ENCODE peak calls at places on chromosomes 5 and 9, in nine cellular contexts. A is Peyer's patch, F is A549, C is ovary, E is adrenal gland, Y is stomach, L is tibial nerve, K is breast epithelium, J is IMR-90. Z is an unnamed sample.

GRCh38 chr9:37542895-37543294 is 33.3 kb downstream of the FBXO10 start:
- DNase-seq in A (no peak), F (no peak), C (no peak), E (no peak), Y (no peak), L (no peak), K (no peak), J (no peak), Z (no peak)

GRCh38 chr5:79186455-79186854 is 49.5 kb upstream of the JMY start:
- DNase-seq in A (no peak), F (no peak), C (no peak), E (no peak), Y (no peak), L (no peak), K (no peak), J (no peak), Z (no peak)

GRCh38 chr5:124697912-124698690 is 48.3 kb downstream of the ZNF608 start:
- DNase-seq in A (no peak), F (no peak), C (peak; percentile 32), E (no peak), Y (no peak), L (no peak), K (no peak), J (peak; percentile 32), Z (no peak)

GRCh38 chr9:126108240-126108639 is 218.4 kb upstream of the MVB12B start:
- DNase-seq in A (no peak), F (no peak), C (no peak), E (no peak), Y (no peak), L (no peak), K (no peak), J (no peak), Z (no peak)

GRCh38 chr5:107873877-107874276 is 203.1 kb upstream of the EFNA5 start:
- DNase-seq in A (no peak), F (no peak), C (no peak), E (no peak), Y (no peak), L (no peak), K (no peak), J (no peak), Z (no peak)

GRCh38 chr9:93577045-93577939 is 908 bp downstream of the PHF2 start:
- DNase-seq in A (peak; percentile 65), F (no peak), C (peak; percentile 56), E (no peak), Y (peak; percentile 31), L (no peak), K (no peak), J (no peak), Z (peak; percentile 90)

GRCh38 chr9:13915591-13916301 is 398.2 kb downstream of the NFIB start:
- DNase-seq in A (no peak), F (no peak), C (no peak), E (no peak), Y (no peak), L (no peak), K (no peak), J (peak; percentile 35), Z (no peak)

GRCh38 chr5:31851290-31851689 is 212.4 kb downstream of the PDZD2 start:
- DNase-seq in A (no peak), F (no peak), C (no peak), E (no peak), Y (no peak), L (no peak), K (no peak), J (no peak), Z (no peak)

GRCh38 chr5:146390469-146390868 is 51.8 kb downstream of the POU4F3 start:
- DNase-seq in A (no peak), F (peak; percentile 10), C (no peak), E (no peak), Y (no peak), L (no peak), K (no peak), J (no peak), Z (no peak)

GRCh38 chr5:74336286-74336685 is 304.2 kb downstream of the ENC1 start:
- DNase-seq in A (no peak), F (no peak), C (no peak), E (no peak), Y (no peak), L (no peak), K (no peak), J (no peak), Z (no peak)

GRCh38 chr9:33468797-33469621 is 4.7 kb downstream of the NOL6 start:
- DNase-seq in A (peak; percentile 39), F (no peak), C (no peak), E (no peak), Y (no peak), L (no peak), K (peak; percentile 27), J (no peak), Z (no peak)

GRCh38 chr5:179820483-179821297 is at the start of gene SQSTM1:
- DNase-seq in A (peak; percentile 92), F (peak; percentile 87), C (peak; percentile 86), E (peak; percentile 79), Y (peak; percentile 84), L (peak; percentile 68), K (peak; percentile 78), J (peak; percentile 74), Z (peak; percentile 68)

GRCh38 chr9:125296843-125297372 is 35.3 kb downstream of the GAPVD1 start:
- DNase-seq in A (no peak), F (peak; percentile 83), C (no peak), E (no peak), Y (peak; percentile 57), L (no peak), K (no peak), J (no peak), Z (no peak)

GRCh38 chr9:83062653-83063527 is at the start of gene RASEF:
- DNase-seq in A (peak; percentile 90), F (peak; percentile 80), C (no peak), E (no peak), Y (peak; percentile 82), L (no peak), K (peak; percentile 86), J (no peak), Z (no peak)
- TF ChIP-seq POLR2A in A (peak; percentile 77), F (peak; percentile 84), C (no peak), E (no peak), Y (no peak), L (no peak), K (peak; percentile 28), J (no peak), Z (no peak)

GRCh38 chr5:308672-309271 is 12.7 kb upstream of the AHRR start:
- DNase-seq in A (no peak), F (no peak), C (peak; percentile 34), E (no peak), Y (peak; percentile 48), L (no peak), K (no peak), J (peak; percentile 19), Z (no peak)
- TF ChIP-seq CTCF in A (no peak), F (no peak), C (no peak), E (peak; percentile 10), Y (no peak), L (no peak), K (no peak), J (peak; percentile 30), Z (no peak)

GRCh38 chr9:95317119-95317892 is at the start of gene FANCC:
- DNase-seq in A (peak; percentile 95), F (peak; percentile 94), C (peak; percentile 91), E (peak; percentile 92), Y (peak; percentile 93), L (peak; percentile 89), K (peak; percentile 87), J (peak; percentile 86), Z (peak; percentile 86)
- TF ChIP-seq POLR2A in A (no peak), F (peak; percentile 78), C (no peak), E (peak; percentile 62), Y (no peak), L (peak; percentile 12), K (no peak), J (peak; percentile 86), Z (no peak)

GRCh38 chr5:72818866-72819534 is 2.5 kb downstream of the TNPO1 start:
- DNase-seq in A (peak; percentile 78), F (peak; percentile 78), C (peak; percentile 49), E (peak; percentile 50), Y (peak; percentile 69), L (peak; percentile 37), K (peak; percentile 56), J (peak; percentile 48), Z (peak; percentile 91)
- TF ChIP-seq CTCF in A (peak; percentile 79), F (peak; percentile 86), C (no peak), E (peak; percentile 34), Y (no peak), L (peak; percentile 50), K (no peak), J (peak; percentile 51), Z (peak; percentile 41)

Z was measured in lower leg skin.